ENCODE peak calls at places on chromosomes 6 and 20, in seven cellular contexts. P, O, J, X, W, K and E are unnamed samples.

GRCh38 chr20:54474866-54475265 is 527 bp upstream of the DOK5 start:
- DNase-seq in P (no peak), O (no peak), J (no peak), X (no peak), W (no peak), K (no peak), E (no peak)

GRCh38 chr6:31615748-31616147 is 714 bp downstream of the AIF1 start:
- DNase-seq in P (no peak), O (no peak), J (no peak), X (no peak), W (no peak), K (no peak), E (no peak)

GRCh38 chr20:38387953-38388352 is 41.7 kb downstream of the LBP start:
- DNase-seq in P (no peak), O (peak), J (no peak), X (no peak), W (no peak), K (peak), E (no peak)

GRCh38 chr20:13012886-13013285 is 4.1 kb downstream of the SPTLC3 start:
- DNase-seq in P (no peak), O (no peak), J (no peak), X (no peak), W (no peak), K (peak), E (no peak)

GRCh38 chr6:160261991-160262718 is 3.5 kb upstream of the SLC22A2 start:
- DNase-seq in P (peak), O (peak), J (no peak), X (no peak), W (no peak), K (peak), E (no peak)

GRCh38 chr6:163892814-163893561 is 478.5 kb downstream of the QKI start:
- DNase-seq in P (no peak), O (no peak), J (no peak), X (no peak), W (no peak), K (no peak), E (no peak)

GRCh38 chr6:54059683-54060082 is 51.6 kb upstream of the MLIP start:
- DNase-seq in P (no peak), O (no peak), J (no peak), X (no peak), W (no peak), K (no peak), E (no peak)

GRCh38 chr6:45921703-45922270 is 93.9 kb downstream of the CLIC5 start:
- DNase-seq in P (no peak), O (no peak), J (no peak), X (no peak), W (no peak), K (peak), E (no peak)